ENCODE peak calls at places on chromosomes 1 and 21, in four cellular contexts. One of them, this sample, is unnamed.
A peak's percentile ranks its signal among the peaks of the same experiment; 100 is the strongest.

GRCh38 chr1:160639652-160640051 is 7.2 kb downstream of the SLAMF1 start:
- DNase-seq in trophoblast cell: no peak
- DNase-seq in H1: no peak
- DNase-seq in mesendoderm: no peak
- DNase-seq in this sample: no peak

GRCh38 chr1:246836169-246836568 is 95.6 kb downstream of the AHCTF1 start:
- DNase-seq in trophoblast cell: no peak
- DNase-seq in H1: no peak
- DNase-seq in mesendoderm: no peak
- DNase-seq in this sample: no peak

GRCh38 chr1:3553166-3553939 is 58.0 kb downstream of the MEGF6 start:
- DNase-seq in trophoblast cell: peak; percentile 34
- DNase-seq in H1: no peak
- DNase-seq in mesendoderm: no peak
- DNase-seq in this sample: no peak

GRCh38 chr1:170594227-170594626 is 62.3 kb downstream of the GORAB start:
- DNase-seq in trophoblast cell: no peak
- DNase-seq in H1: no peak
- DNase-seq in mesendoderm: no peak
- DNase-seq in this sample: no peak

GRCh38 chr1:108699375-108700332 is 7.5 kb downstream of the PRPF38B start:
- DNase-seq in trophoblast cell: no peak
- DNase-seq in H1: no peak
- DNase-seq in mesendoderm: no peak
- DNase-seq in this sample: no peak

GRCh38 chr1:21773585-21773984 is 9.4 kb downstream of the USP48 start:
- DNase-seq in trophoblast cell: no peak
- DNase-seq in H1: no peak
- DNase-seq in mesendoderm: no peak
- DNase-seq in this sample: no peak

GRCh38 chr1:180786633-180787032 is 126.1 kb upstream of the KIAA1614 start:
- DNase-seq in trophoblast cell: no peak
- DNase-seq in H1: no peak
- DNase-seq in mesendoderm: peak; percentile 31
- DNase-seq in this sample: no peak

GRCh38 chr1:10208537-10208936 is 1.8 kb upstream of the KIF1B start:
- DNase-seq in trophoblast cell: no peak
- DNase-seq in H1: no peak
- DNase-seq in mesendoderm: no peak
- DNase-seq in this sample: no peak

GRCh38 chr1:89887270-89887669 is 66.4 kb downstream of the LRRC8D start:
- DNase-seq in trophoblast cell: peak; percentile 10
- DNase-seq in H1: no peak
- DNase-seq in mesendoderm: no peak
- DNase-seq in this sample: no peak

GRCh38 chr1:11525516-11525915 is 46.6 kb downstream of the DISP3 start:
- DNase-seq in trophoblast cell: no peak
- DNase-seq in H1: no peak
- DNase-seq in mesendoderm: no peak
- DNase-seq in this sample: no peak

GRCh38 chr21:38832664-38833063 is 26.9 kb downstream of the ETS2 start:
- DNase-seq in trophoblast cell: no peak
- DNase-seq in H1: no peak
- DNase-seq in mesendoderm: no peak
- DNase-seq in this sample: no peak

GRCh38 chr1:175520186-175520585 is 223.2 kb downstream of the TNR start:
- DNase-seq in trophoblast cell: no peak
- DNase-seq in H1: no peak
- DNase-seq in mesendoderm: no peak
- DNase-seq in this sample: no peak

GRCh38 chr1:50975436-50975835 is 5.4 kb downstream of the CDKN2C start:
- DNase-seq in trophoblast cell: no peak
- DNase-seq in H1: no peak
- DNase-seq in mesendoderm: no peak
- DNase-seq in this sample: no peak

GRCh38 chr1:232227171-232227740 is 402.7 kb downstream of the SIPA1L2 start:
- DNase-seq in trophoblast cell: no peak
- DNase-seq in H1: no peak
- DNase-seq in mesendoderm: peak; percentile 34
- DNase-seq in this sample: no peak

GRCh38 chr1:101331794-101332193 is 95.0 kb downstream of the S1PR1 start:
- DNase-seq in trophoblast cell: no peak
- DNase-seq in H1: no peak
- DNase-seq in mesendoderm: no peak
- DNase-seq in this sample: no peak

GRCh38 chr1:3401585-3402257 is 52.7 kb upstream of the ARHGEF16 start:
- DNase-seq in trophoblast cell: no peak
- DNase-seq in H1: no peak
- DNase-seq in mesendoderm: no peak
- DNase-seq in this sample: no peak

GRCh38 chr21:17925000-17925610 is 105.9 kb upstream of the C21orf91 start:
- DNase-seq in trophoblast cell: peak; percentile 63
- DNase-seq in H1: no peak
- DNase-seq in mesendoderm: peak; percentile 86
- DNase-seq in this sample: peak; percentile 61

GRCh38 chr1:195754297-195754696 is 853.9 kb downstream of the KCNT2 start:
- DNase-seq in trophoblast cell: peak; percentile 27
- DNase-seq in H1: no peak
- DNase-seq in mesendoderm: no peak
- DNase-seq in this sample: no peak

GRCh38 chr1:1511533-1512285 is at the start of gene ATAD3A:
- DNase-seq in trophoblast cell: peak; percentile 98
- DNase-seq in H1: peak; percentile 85
- DNase-seq in mesendoderm: peak; percentile 99
- DNase-seq in this sample: peak; percentile 97

GRCh38 chr1:25028587-25028909 is 98.5 kb upstream of the RUNX3 start:
- DNase-seq in trophoblast cell: no peak
- DNase-seq in H1: no peak
- DNase-seq in mesendoderm: no peak
- DNase-seq in this sample: no peak

GRCh38 chr1:58844176-58844575 is 60.3 kb upstream of the JUN start:
- DNase-seq in trophoblast cell: no peak
- DNase-seq in H1: no peak
- DNase-seq in mesendoderm: no peak
- DNase-seq in this sample: no peak

GRCh38 chr1:228016653-228017355 is 10.0 kb downstream of the WNT3A start:
- DNase-seq in trophoblast cell: no peak
- DNase-seq in H1: no peak
- DNase-seq in mesendoderm: no peak
- DNase-seq in this sample: no peak

GRCh38 chr1:68205794-68206358 is 26.4 kb downstream of the WLS start:
- DNase-seq in trophoblast cell: no peak
- DNase-seq in H1: no peak
- DNase-seq in mesendoderm: no peak
- DNase-seq in this sample: no peak

GRCh38 chr1:217432339-217432738 is 198.6 kb downstream of the GPATCH2 start:
- DNase-seq in trophoblast cell: no peak
- DNase-seq in H1: no peak
- DNase-seq in mesendoderm: no peak
- DNase-seq in this sample: no peak

GRCh38 chr1:204151562-204152309 is at the start of gene ETNK2:
- DNase-seq in trophoblast cell: peak; percentile 40
- DNase-seq in H1: no peak
- DNase-seq in mesendoderm: peak; percentile 63
- DNase-seq in this sample: peak; percentile 75

GRCh38 chr1:150192012-150192411 is 42.3 kb downstream of the PLEKHO1 start:
- DNase-seq in trophoblast cell: peak; percentile 58
- DNase-seq in H1: no peak
- DNase-seq in mesendoderm: no peak
- DNase-seq in this sample: no peak

GRCh38 chr21:28215214-28215954 is 777.3 kb downstream of the LTN1 start:
- DNase-seq in trophoblast cell: peak; percentile 41
- DNase-seq in H1: no peak
- DNase-seq in mesendoderm: no peak
- DNase-seq in this sample: no peak

GRCh38 chr21:33360281-33360680 is 35.5 kb downstream of the IFNAR1 start:
- DNase-seq in trophoblast cell: no peak
- DNase-seq in H1: no peak
- DNase-seq in mesendoderm: no peak
- DNase-seq in this sample: no peak

GRCh38 chr1:116374340-116375164 is 1.5 kb downstream of the ATP1A1 start:
- DNase-seq in trophoblast cell: no peak
- DNase-seq in H1: no peak
- DNase-seq in mesendoderm: peak; percentile 31
- DNase-seq in this sample: peak; percentile 33

GRCh38 chr1:47616906-47617305 is 179.1 kb downstream of the FOXD2 start:
- DNase-seq in trophoblast cell: no peak
- DNase-seq in H1: no peak
- DNase-seq in mesendoderm: no peak
- DNase-seq in this sample: peak; percentile 9

GRCh38 chr21:17784604-17785402 is 34.4 kb downstream of the C21orf91 start:
- DNase-seq in trophoblast cell: no peak
- DNase-seq in H1: no peak
- DNase-seq in mesendoderm: no peak
- DNase-seq in this sample: no peak

DNA sequence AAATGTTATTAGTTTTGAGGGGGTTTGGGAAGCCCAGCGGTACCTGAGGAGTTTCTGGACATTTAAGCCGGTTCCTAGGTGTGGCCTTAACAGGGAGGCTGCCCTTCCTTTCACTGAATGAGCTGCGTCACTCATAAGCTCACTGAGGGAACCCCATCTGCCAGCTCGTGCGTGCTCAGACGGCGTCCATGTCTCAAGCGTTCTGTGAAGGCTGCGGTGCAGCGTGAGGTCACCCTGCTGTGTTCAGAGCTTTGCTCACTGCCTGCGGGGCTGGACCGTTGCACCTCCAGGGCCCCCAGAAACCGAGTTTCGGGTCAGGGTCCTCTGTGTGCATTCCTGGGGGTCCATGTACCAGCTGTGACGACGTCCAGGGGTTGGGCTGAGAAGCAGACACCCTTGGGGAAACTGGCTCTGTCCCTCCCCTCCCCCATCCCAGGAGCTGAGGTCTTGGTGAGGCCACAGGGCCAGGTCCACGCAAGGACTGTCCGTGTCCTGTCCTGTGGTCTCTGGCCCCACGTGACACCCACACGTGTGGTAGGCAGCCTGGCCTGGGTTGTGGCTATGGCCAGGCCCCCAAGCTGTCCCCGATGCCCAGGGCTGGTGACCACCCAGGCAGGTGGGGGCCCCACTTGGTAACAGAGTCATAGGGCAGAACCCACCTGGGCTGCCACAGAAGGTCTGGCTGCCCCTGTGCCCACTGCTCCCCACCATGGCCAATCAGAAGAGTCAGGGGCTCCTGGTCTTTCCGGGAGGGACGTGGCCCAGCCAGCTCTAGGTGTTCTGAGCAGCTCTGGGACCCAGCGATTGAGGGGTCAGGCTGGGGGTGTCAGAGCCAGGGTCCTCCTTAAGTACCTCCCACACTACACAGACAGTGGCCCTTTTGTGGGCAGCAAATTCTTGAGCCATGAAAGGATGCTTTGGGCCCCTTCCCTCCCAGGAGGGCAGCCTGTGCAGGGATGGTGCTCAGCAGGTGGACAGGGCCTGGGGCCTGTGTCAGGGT is 24.4 kb downstream of the FTCD start:
- DNase-seq in trophoblast cell: no peak
- DNase-seq in H1: no peak
- DNase-seq in mesendoderm: no peak
- DNase-seq in this sample: no peak
- H2AK5ac ChIP-seq in trophoblast cell: no peak overlapping the region
- H2AK5ac ChIP-seq in H1: no peak overlapping the region
- H2AK5ac ChIP-seq in mesendoderm: no peak overlapping the region
- H2AK5ac ChIP-seq in this sample: no peak overlapping the region

GRCh38 chr1:39164256-39164655 is 40.2 kb upstream of the MACF1 start:
- DNase-seq in trophoblast cell: no peak
- DNase-seq in H1: no peak
- DNase-seq in mesendoderm: no peak
- DNase-seq in this sample: no peak
- H3K79me2 ChIP-seq in trophoblast cell: peaks cover 4% of the 10 kb centered on the region
- H3K79me2 ChIP-seq in H1: peaks cover 26% of the 10 kb centered on the region
- H3K79me2 ChIP-seq in mesendoderm: peaks cover 50% of the 10 kb centered on the region
- H3K79me2 ChIP-seq in this sample: peaks cover 49% of the 10 kb centered on the region

DNA sequence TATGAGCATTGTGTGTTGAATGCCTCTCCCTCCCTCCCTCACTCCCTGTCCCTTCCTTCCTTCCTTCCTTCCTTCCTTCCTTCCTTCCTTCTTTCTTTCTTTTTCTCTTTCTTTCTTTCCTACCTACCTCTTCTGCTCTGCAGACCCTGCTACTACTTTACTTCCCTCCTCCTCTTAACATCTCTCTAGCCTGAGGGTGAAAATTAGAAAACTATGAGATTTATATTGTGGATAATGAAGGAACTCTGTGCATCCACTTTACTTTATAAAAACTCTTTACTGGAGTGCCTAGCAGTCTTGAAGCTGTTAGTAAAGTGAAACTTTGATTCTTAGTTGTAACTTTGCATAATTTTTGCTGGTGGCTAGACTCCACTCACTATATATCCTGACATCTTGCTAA is 572.2 kb downstream of the RWDD3 start:
- DNase-seq in trophoblast cell: no peak
- DNase-seq in H1: no peak
- DNase-seq in mesendoderm: no peak
- DNase-seq in this sample: no peak
- H2BK120ac ChIP-seq in trophoblast cell: no peak overlapping the region
- H2BK120ac ChIP-seq in H1: no peak overlapping the region
- H2BK120ac ChIP-seq in mesendoderm: no peak overlapping the region
- H2BK120ac ChIP-seq in this sample: no peak overlapping the region

GRCh38 chr1:92961896-92962752 is 862 bp upstream of the DIPK1A start:
- DNase-seq in trophoblast cell: peak; percentile 78
- DNase-seq in H1: no peak
- DNase-seq in mesendoderm: peak; percentile 88
- DNase-seq in this sample: peak; percentile 57

GRCh38 chr1:92961131-92961895 is at the start of gene DIPK1A:
- DNase-seq in trophoblast cell: peak; percentile 63
- DNase-seq in H1: no peak
- DNase-seq in mesendoderm: peak; percentile 88
- DNase-seq in this sample: peak; percentile 84

GRCh38 chr1:92957020-92957734 is 4.1 kb downstream of the DIPK1A start:
- DNase-seq in trophoblast cell: no peak
- DNase-seq in H1: no peak
- DNase-seq in mesendoderm: no peak
- DNase-seq in this sample: no peak

GRCh38 chr1:92958203-92958970 is 2.9 kb downstream of the DIPK1A start:
- DNase-seq in trophoblast cell: no peak
- DNase-seq in H1: no peak
- DNase-seq in mesendoderm: no peak
- DNase-seq in this sample: no peak

DNA sequence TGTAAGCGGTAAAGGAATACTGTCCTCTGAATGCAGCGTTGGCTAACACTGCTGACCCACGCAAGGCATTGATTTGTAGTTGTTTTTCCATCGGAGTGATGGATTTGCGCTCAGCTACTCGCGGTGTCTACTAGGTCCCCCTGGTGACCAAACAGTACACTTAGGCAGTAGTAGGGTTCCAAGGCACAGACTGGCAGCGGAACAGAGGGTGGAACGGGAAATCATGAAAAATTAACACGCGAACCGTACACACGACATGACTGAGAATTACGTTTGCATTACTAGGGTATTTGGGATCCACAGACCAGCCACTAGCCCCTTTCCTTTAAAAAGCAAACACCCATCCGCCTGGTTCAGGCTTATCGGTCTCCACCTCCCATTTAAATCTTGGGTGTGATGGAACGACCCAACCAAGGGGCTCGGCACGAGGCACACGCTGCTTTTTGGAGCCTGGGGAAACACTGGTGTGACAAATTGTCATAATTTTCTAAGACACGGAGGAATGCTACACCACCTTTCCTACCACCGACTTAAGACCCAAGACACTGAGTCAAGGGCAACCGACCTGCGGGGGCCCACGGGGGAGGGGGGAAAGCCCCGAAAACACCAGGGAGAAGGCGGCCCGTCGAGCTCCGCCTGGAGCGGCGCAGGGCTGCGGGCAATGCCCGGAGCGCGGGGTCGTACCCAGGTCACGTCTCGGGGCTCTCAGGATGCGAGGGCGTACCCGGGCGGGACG is 699 bp downstream of the DIPK1A start:
- DNase-seq in trophoblast cell: peak; percentile 45
- DNase-seq in H1: no peak
- DNase-seq in mesendoderm: peak; percentile 80
- DNase-seq in this sample: peak; percentile 60
- H2AK5ac ChIP-seq in trophoblast cell: no peak overlapping the region
- H2AK5ac ChIP-seq in H1: no peak overlapping the region
- H2AK5ac ChIP-seq in mesendoderm: no peak overlapping the region
- H2AK5ac ChIP-seq in this sample: no peak overlapping the region

This sample was measured in H9.